ENCODE peak calls at places on chromosomes 16 and 17, in four cellular contexts. Y, U, H and C are unnamed samples.
A peak's percentile ranks its signal among the peaks of the same experiment; 100 is the strongest.

GRCh38 chr16:86965331-86965730 is 351.9 kb downstream of the C16orf95 start:
- DNase-seq in Y (no peak), U (no peak), H (no peak), C (no peak)

GRCh38 chr17:29247219-29247618 is 560 bp downstream of the CRYBA1 start:
- DNase-seq in Y (no peak), U (no peak), H (no peak), C (no peak)

GRCh38 chr17:75241143-75241430 is 20.3 kb downstream of the GGA3 start:
- DNase-seq in Y (peak; percentile 67), U (no peak), H (no peak), C (no peak)

GRCh38 chr17:61005358-61005757 is 327.7 kb downstream of the BCAS3 start:
- DNase-seq in Y (no peak), U (no peak), H (no peak), C (no peak)

GRCh38 chr16:70746040-70746707 is 54.8 kb downstream of the VAC14 start:
- DNase-seq in Y (peak; percentile 82), U (no peak), H (no peak), C (no peak)

GRCh38 chr17:35807371-35808144 is 1.7 kb upstream of the TAF15 start:
- DNase-seq in Y (peak; percentile 53), U (no peak), H (no peak), C (no peak)

GRCh38 chr16:89823087-89823823 is 5.0 kb upstream of the SPIRE2 start:
- DNase-seq in Y (no peak), U (no peak), H (no peak), C (no peak)

GRCh38 chr17:80844418-80844990 is 147.1 kb upstream of the CHMP6 start:
- DNase-seq in Y (no peak), U (no peak), H (no peak), C (no peak)

GRCh38 chr17:44219636-44220210 is at the start of gene UBTF:
- DNase-seq in Y (peak; percentile 81), U (peak; percentile 31), H (peak; percentile 74), C (no peak)

GRCh38 chr17:39174907-39175694 is 9.1 kb upstream of the ARL5C start:
- DNase-seq in Y (peak; percentile 47), U (peak; percentile 74), H (peak; percentile 83), C (no peak)

GRCh38 chr17:73759324-73760185 is 115.3 kb upstream of the SDK2 start:
- DNase-seq in Y (no peak), U (no peak), H (no peak), C (no peak)

GRCh38 chr16:72189865-72190371 is 18.0 kb upstream of the PMFBP1 start:
- DNase-seq in Y (peak; percentile 30), U (no peak), H (no peak), C (no peak)

GRCh38 chr16:3095869-3096268 is 3.2 kb downstream of the ZSCAN10 start:
- DNase-seq in Y (no peak), U (no peak), H (no peak), C (no peak)

GRCh38 chr17:58328195-58329034 is at the start of gene TSPOAP1:
- DNase-seq in Y (no peak), U (no peak), H (no peak), C (no peak)

GRCh38 chr17:35084987-35085386 is 21.5 kb upstream of the RFFL start:
- DNase-seq in Y (no peak), U (no peak), H (no peak), C (no peak)

GRCh38 chr17:17959520-17960361 is 12.5 kb downstream of the TOM1L2 start:
- DNase-seq in Y (peak; percentile 38), U (no peak), H (no peak), C (no peak)